ENCODE peak calls at places on chromosomes 7 and 10, in eight cellular contexts. L, W, M, G, F, K, O and A are unnamed samples.

GRCh38 chr10:78932861-78933260 is 135.9 kb upstream of the ZMIZ1 start:
- DNase-seq in G (no peak), O (no peak), W (no peak), M (no peak), F (no peak), K (no peak), L (no peak), A (no peak)

GRCh38 chr7:142347091-142347490 is 89.2 kb upstream of the PRSS58 start:
- DNase-seq in G (no peak), O (no peak), M (no peak), F (no peak), K (no peak), W (no peak), L (no peak), A (no peak)

GRCh38 chr10:86368987-86369386 is 2.4 kb upstream of the GRID1 start:
- DNase-seq in K (no peak), M (no peak), F (no peak), O (peak), W (no peak), L (peak), G (no peak), A (no peak)

GRCh38 chr7:138889566-138889965 is 91.6 kb upstream of the ATP6V0A4 start:
- DNase-seq in O (no peak), K (no peak), L (no peak), F (no peak), M (peak), G (no peak), W (no peak), A (no peak)

GRCh38 chr7:80183900-80184685 is 49.5 kb downstream of the GNAI1 start:
- DNase-seq in M (peak), W (no peak), L (no peak), O (no peak), G (no peak), F (no peak), K (no peak), A (no peak)

GRCh38 chr7:36600869-36601530 is 123.3 kb downstream of the AOAH start:
- DNase-seq in W (no peak), O (no peak), G (no peak), K (no peak), F (no peak), M (peak), L (no peak), A (no peak)

GRCh38 chr10:32957341-32958084 is 517 bp downstream of the ITGB1 start:
- DNase-seq in M (peak), W (no peak), O (peak), G (peak), F (peak), L (no peak), K (peak), A (no peak)

GRCh38 chr7:45103958-45104843 is 7.3 kb downstream of the TBRG4 start:
- DNase-seq in O (no peak), L (no peak), M (no peak), K (no peak), F (no peak), W (no peak), G (no peak), A (no peak)

GRCh38 chr10:209357-209756 is 74.1 kb downstream of the ZMYND11 start:
- DNase-seq in F (no peak), L (no peak), O (no peak), G (no peak), W (no peak), K (no peak), M (peak), A (no peak)

GRCh38 chr7:22688034-22688433 is 39.0 kb upstream of the IL6 start:
- DNase-seq in W (no peak), O (no peak), G (no peak), L (no peak), K (no peak), F (no peak), M (no peak), A (no peak)

GRCh38 chr7:128266891-128267839 is 26.1 kb downstream of the LEP start:
- DNase-seq in M (no peak), G (peak), K (peak), O (peak), W (no peak), F (peak), L (no peak), A (peak)

GRCh38 chr7:76065016-76065612 is 17.2 kb downstream of the MDH2 start:
- DNase-seq in M (no peak), W (no peak), K (no peak), F (no peak), L (no peak), O (no peak), G (no peak), A (no peak)

GRCh38 chr10:102384053-102384452 is 11.5 kb upstream of the NFKB2 start:
- DNase-seq in F (no peak), M (no peak), G (no peak), O (no peak), W (no peak), L (no peak), K (peak), A (no peak)

GRCh38 chr10:57249615-57250281 is 888.7 kb upstream of the ZWINT start:
- DNase-seq in K (no peak), G (no peak), W (no peak), O (no peak), M (no peak), F (no peak), L (no peak), A (no peak)

GRCh38 chr10:57247271-57247670 is 886.2 kb upstream of the ZWINT start:
- DNase-seq in W (no peak), L (no peak), F (no peak), M (no peak), K (no peak), G (no peak), O (no peak), A (no peak)
- H3K4me3 ChIP-seq in W (no peak), L (no peak), F (no peak), M (no peak), K (no peak), G (no peak), O (no peak), A (no peak)

GRCh38 chr10:44627591-44628354 is 242.9 kb upstream of the CXCL12 start:
- DNase-seq in K (no peak), O (no peak), F (no peak), L (no peak), W (no peak), G (no peak), M (no peak), A (no peak)
- TF ChIP-seq CTCF in K (peak), O (no peak), F (no peak), L (no peak), W (no peak), G (no peak), M (no peak), A (no peak)

DNA sequence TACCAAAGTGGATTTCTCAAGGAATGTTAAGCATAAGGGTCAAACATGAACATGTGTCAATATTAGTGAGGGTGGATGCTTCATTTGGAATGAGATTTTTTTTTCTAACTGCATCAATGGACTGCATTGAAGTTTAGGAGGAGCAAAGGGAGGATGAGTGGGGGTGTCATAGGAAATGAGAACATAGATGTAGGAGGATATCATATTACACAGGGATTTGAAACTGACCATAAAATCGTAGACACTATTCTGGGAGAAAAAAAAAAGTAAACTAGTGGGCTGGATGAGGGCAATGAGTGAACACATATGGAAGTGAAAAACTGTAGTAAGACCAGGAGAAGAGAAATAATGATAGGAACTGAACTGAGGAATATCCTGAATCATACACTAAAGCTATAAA is 109.4 kb downstream of the SEMA3A start:
- DNase-seq in G (no peak), L (no peak), M (no peak), O (no peak), K (no peak), F (no peak), W (no peak), A (no peak)
- H3K4me3 ChIP-seq in G (no peak), L (no peak), M (no peak), O (no peak), K (no peak), F (no peak), W (no peak), A (no peak)

GRCh38 chr7:85887133-85887532 is 700.3 kb upstream of the SEMA3D start:
- DNase-seq in G (no peak), L (no peak), M (no peak), W (no peak), F (no peak), O (no peak), K (no peak), A (no peak)
- TF ChIP-seq CTCF in G (no peak), L (no peak), M (no peak), W (no peak), F (no peak), O (no peak), K (no peak), A (no peak)

GRCh38 chr10:87723500-87723899 is 63.8 kb downstream of the PAPSS2 start:
- DNase-seq in W (no peak), F (no peak), M (no peak), K (no peak), O (no peak), L (no peak), G (no peak), A (no peak)
- H3K4me3 ChIP-seq in W (no peak), F (no peak), M (no peak), K (no peak), O (no peak), L (no peak), G (no peak), A (no peak)